ENCODE peak calls at places on chromosomes 5 and 9, in five cellular contexts. One of them, this sample, is unnamed. For H3K4me1, the result is how much of the 10 kb centered on the place peaks cover.

GRCh38 chr5:143506881-143507552 is 103.5 kb upstream of the NR3C1 start:
- ATAC-seq in upper lobe of left lung: peak
- ATAC-seq in HepG2: peak
- ATAC-seq in GM12878: no peak
- ATAC-seq in K562: no peak
- ATAC-seq in this sample: peak

GRCh38 chr5:171857537-171857936 is 71.9 kb downstream of the SMIM23 start:
- ATAC-seq in upper lobe of left lung: no peak
- ATAC-seq in K562: no peak
- ATAC-seq in HepG2: no peak
- ATAC-seq in GM12878: no peak
- ATAC-seq in this sample: no peak

GRCh38 chr5:54520438-54520846 is 2.9 kb downstream of the SNX18 start:
- ATAC-seq in GM12878: no peak
- ATAC-seq in HepG2: peak
- ATAC-seq in K562: no peak
- ATAC-seq in upper lobe of left lung: no peak
- ATAC-seq in this sample: no peak

GRCh38 chr5:6225121-6225607 is 153.2 kb downstream of the MED10 start:
- ATAC-seq in upper lobe of left lung: no peak
- ATAC-seq in K562: no peak
- ATAC-seq in HepG2: no peak
- ATAC-seq in GM12878: no peak
- ATAC-seq in this sample: no peak

GRCh38 chr5:167798427-167798826 is 493.0 kb upstream of the WWC1 start:
- ATAC-seq in K562: no peak
- ATAC-seq in GM12878: no peak
- ATAC-seq in HepG2: no peak
- ATAC-seq in upper lobe of left lung: peak
- ATAC-seq in this sample: no peak

GRCh38 chr5:135134686-135135381 is 100.8 kb upstream of the PITX1 start:
- ATAC-seq in HepG2: no peak
- ATAC-seq in K562: no peak
- ATAC-seq in GM12878: no peak
- ATAC-seq in upper lobe of left lung: peak
- ATAC-seq in this sample: no peak

GRCh38 chr5:112411903-112412302 is 7.2 kb downstream of the EPB41L4A start:
- ATAC-seq in K562: no peak
- ATAC-seq in GM12878: no peak
- ATAC-seq in upper lobe of left lung: no peak
- ATAC-seq in HepG2: no peak
- ATAC-seq in this sample: no peak

GRCh38 chr5:79924936-79925893 is 65.8 kb downstream of the MTX3 start:
- ATAC-seq in K562: no peak
- ATAC-seq in upper lobe of left lung: no peak
- ATAC-seq in HepG2: peak
- ATAC-seq in GM12878: peak
- ATAC-seq in this sample: no peak

GRCh38 chr5:79990205-79990597 is 861 bp downstream of the MTX3 start:
- ATAC-seq in GM12878: peak
- ATAC-seq in K562: no peak
- ATAC-seq in HepG2: no peak
- ATAC-seq in upper lobe of left lung: no peak
- ATAC-seq in this sample: no peak

GRCh38 chr5:111562566-111562965 is 50.2 kb upstream of the STARD4 start:
- ATAC-seq in GM12878: no peak
- ATAC-seq in upper lobe of left lung: no peak
- ATAC-seq in K562: no peak
- ATAC-seq in HepG2: no peak
- ATAC-seq in this sample: no peak

GRCh38 chr5:7781899-7782298 is 69.0 kb downstream of the CFAP90 start:
- ATAC-seq in HepG2: no peak
- ATAC-seq in GM12878: no peak
- ATAC-seq in upper lobe of left lung: no peak
- ATAC-seq in K562: no peak
- ATAC-seq in this sample: no peak

GRCh38 chr9:133995012-133995896 is 3.1 kb upstream of the VAV2 start:
- ATAC-seq in upper lobe of left lung: no peak
- ATAC-seq in HepG2: no peak
- ATAC-seq in GM12878: no peak
- ATAC-seq in K562: no peak
- ATAC-seq in this sample: no peak

GRCh38 chr9:37747271-37747753 is 6.3 kb upstream of the TRMT10B start:
- ATAC-seq in GM12878: peak
- ATAC-seq in K562: peak
- ATAC-seq in HepG2: peak
- ATAC-seq in upper lobe of left lung: peak
- ATAC-seq in this sample: peak

GRCh38 chr9:89850633-89851325 is 246.0 kb downstream of the GADD45G start:
- ATAC-seq in upper lobe of left lung: no peak
- ATAC-seq in GM12878: no peak
- ATAC-seq in HepG2: no peak
- ATAC-seq in K562: no peak
- ATAC-seq in this sample: peak

GRCh38 chr9:73116030-73116429 is 35.6 kb upstream of the ANXA1 start:
- ATAC-seq in HepG2: no peak
- ATAC-seq in K562: peak
- ATAC-seq in upper lobe of left lung: no peak
- ATAC-seq in GM12878: peak
- ATAC-seq in this sample: no peak

GRCh38 chr5:176679365-176680225 is 32.3 kb downstream of the TSPAN17 start:
- ATAC-seq in K562: no peak
- ATAC-seq in HepG2: no peak
- ATAC-seq in upper lobe of left lung: no peak
- ATAC-seq in GM12878: no peak
- ATAC-seq in this sample: no peak

GRCh38 chr5:111143910-111144309 is 51.8 kb downstream of the WDR36 start:
- ATAC-seq in HepG2: no peak
- ATAC-seq in GM12878: peak
- ATAC-seq in upper lobe of left lung: no peak
- ATAC-seq in K562: no peak
- ATAC-seq in this sample: no peak

GRCh38 chr9:133134419-133135190 is 13.6 kb upstream of the RALGDS start:
- ATAC-seq in GM12878: no peak
- ATAC-seq in upper lobe of left lung: no peak
- ATAC-seq in K562: no peak
- ATAC-seq in HepG2: no peak
- ATAC-seq in this sample: no peak

GRCh38 chr9:93587284-93587650 is 10.9 kb downstream of the PHF2 start:
- ATAC-seq in GM12878: no peak
- ATAC-seq in HepG2: no peak
- ATAC-seq in K562: no peak
- ATAC-seq in upper lobe of left lung: no peak
- ATAC-seq in this sample: no peak

GRCh38 chr5:77882670-77883257 is 106.6 kb upstream of the TBCA start:
- ATAC-seq in upper lobe of left lung: no peak
- ATAC-seq in GM12878: no peak
- ATAC-seq in HepG2: no peak
- ATAC-seq in K562: no peak
- ATAC-seq in this sample: no peak

GRCh38 chr5:155969510-155969909 is 357.5 kb upstream of the SGCD start:
- ATAC-seq in HepG2: no peak
- ATAC-seq in upper lobe of left lung: no peak
- ATAC-seq in GM12878: no peak
- ATAC-seq in K562: no peak
- ATAC-seq in this sample: no peak

GRCh38 chr5:177588413-177588909 is 3.5 kb upstream of the TMED9 start:
- ATAC-seq in HepG2: peak
- ATAC-seq in upper lobe of left lung: no peak
- ATAC-seq in K562: peak
- ATAC-seq in GM12878: no peak
- ATAC-seq in this sample: no peak

GRCh38 chr5:22900801-22901310 is 47.7 kb upstream of the CDH12 start:
- ATAC-seq in HepG2: no peak
- ATAC-seq in GM12878: no peak
- ATAC-seq in K562: no peak
- ATAC-seq in upper lobe of left lung: no peak
- ATAC-seq in this sample: no peak

GRCh38 chr5:126438871-126439270 is 15.7 kb downstream of the GRAMD2B start:
- ATAC-seq in K562: no peak
- ATAC-seq in HepG2: no peak
- ATAC-seq in GM12878: no peak
- ATAC-seq in upper lobe of left lung: no peak
- ATAC-seq in this sample: no peak

GRCh38 chr5:119452060-119452372 is 281 bp upstream of the HSD17B4 start:
- ATAC-seq in HepG2: no peak
- ATAC-seq in GM12878: no peak
- ATAC-seq in K562: no peak
- ATAC-seq in upper lobe of left lung: no peak
- ATAC-seq in this sample: no peak

GRCh38 chr9:20398511-20399338 is 223.6 kb downstream of the MLLT3 start:
- ATAC-seq in upper lobe of left lung: no peak
- ATAC-seq in HepG2: no peak
- ATAC-seq in K562: no peak
- ATAC-seq in GM12878: no peak
- ATAC-seq in this sample: no peak

GRCh38 chr5:93532370-93532769 is 48.6 kb downstream of the NR2F1-AS1 start:
- ATAC-seq in upper lobe of left lung: no peak
- ATAC-seq in HepG2: peak
- ATAC-seq in K562: no peak
- ATAC-seq in GM12878: no peak
- ATAC-seq in this sample: peak

GRCh38 chr5:168965638-168966037 is 335.3 kb downstream of the SLIT3 start:
- ATAC-seq in GM12878: no peak
- ATAC-seq in HepG2: no peak
- ATAC-seq in K562: no peak
- ATAC-seq in upper lobe of left lung: no peak
- ATAC-seq in this sample: no peak

DNA sequence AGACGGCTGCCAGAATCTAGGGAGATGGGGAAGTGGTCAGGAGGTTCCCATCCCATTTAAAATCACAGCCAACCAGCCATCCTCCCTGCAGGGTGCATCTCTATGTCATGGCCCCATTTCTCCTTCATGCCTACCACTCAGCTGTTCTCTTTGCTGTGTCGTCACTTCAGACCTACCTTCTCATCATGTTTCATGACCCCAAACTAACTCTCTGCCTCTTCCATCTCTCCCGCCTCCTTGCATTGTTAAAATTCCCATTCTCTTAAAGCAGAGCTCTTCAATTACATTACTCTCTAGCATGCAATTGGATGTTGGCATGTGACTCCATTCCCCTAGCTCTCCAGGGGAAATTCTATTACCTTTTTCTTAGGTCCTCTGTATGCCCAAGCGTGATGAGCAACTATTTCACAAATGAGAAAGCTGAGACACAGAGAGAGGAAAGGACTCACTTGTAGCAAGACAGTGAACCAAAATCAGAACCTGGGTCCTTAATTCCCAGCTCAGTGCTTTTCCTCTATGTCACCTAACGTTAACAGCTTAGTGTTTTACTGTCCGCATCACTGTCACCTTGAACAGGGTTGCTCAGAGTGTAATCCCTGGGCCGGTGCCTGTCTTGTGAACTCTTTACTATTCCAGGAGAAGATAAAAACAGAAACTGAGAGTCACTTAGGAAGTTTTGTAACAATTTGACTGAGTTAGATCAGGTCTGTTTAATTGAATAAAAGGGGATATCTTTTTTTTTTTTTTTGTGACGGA is 28.1 kb downstream of the PDE6A start:
- ATAC-seq in HepG2: no peak
- ATAC-seq in GM12878: no peak
- ATAC-seq in upper lobe of left lung: no peak
- ATAC-seq in K562: no peak
- ATAC-seq in this sample: no peak
- TF ChIP-seq EP300 in HepG2: no peak
- TF ChIP-seq EP300 in GM12878: no peak
- TF ChIP-seq EP300 in upper lobe of left lung: no peak
- TF ChIP-seq EP300 in K562: no peak
- TF ChIP-seq EP300 in this sample: no peak

DNA sequence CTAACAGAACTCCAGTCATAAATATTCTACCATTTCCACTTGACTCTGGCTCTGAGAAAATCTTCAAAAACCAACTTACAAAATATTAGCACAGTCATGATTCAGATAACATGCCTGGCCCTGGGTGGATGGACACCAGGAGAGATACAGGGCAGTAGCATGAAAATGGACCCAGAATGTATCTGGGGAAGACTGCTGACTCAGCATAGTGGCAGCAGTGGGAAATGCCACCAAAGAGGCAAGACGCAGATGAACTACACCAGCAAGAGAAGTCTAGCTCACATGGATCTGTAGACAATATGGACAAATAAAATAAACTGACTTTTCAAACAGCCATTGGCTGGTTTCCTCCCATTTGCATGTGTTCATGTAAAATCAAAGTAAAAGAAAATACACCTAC is 359.8 kb downstream of the SEMA5A start:
- ATAC-seq in K562: no peak
- ATAC-seq in HepG2: no peak
- ATAC-seq in upper lobe of left lung: no peak
- ATAC-seq in GM12878: no peak
- ATAC-seq in this sample: no peak
- TF ChIP-seq POLR2AphosphoS5 in K562: no peak
- TF ChIP-seq POLR2AphosphoS5 in HepG2: no peak
- TF ChIP-seq POLR2AphosphoS5 in upper lobe of left lung: no peak
- TF ChIP-seq POLR2AphosphoS5 in GM12878: no peak
- TF ChIP-seq POLR2AphosphoS5 in this sample: no peak

DNA sequence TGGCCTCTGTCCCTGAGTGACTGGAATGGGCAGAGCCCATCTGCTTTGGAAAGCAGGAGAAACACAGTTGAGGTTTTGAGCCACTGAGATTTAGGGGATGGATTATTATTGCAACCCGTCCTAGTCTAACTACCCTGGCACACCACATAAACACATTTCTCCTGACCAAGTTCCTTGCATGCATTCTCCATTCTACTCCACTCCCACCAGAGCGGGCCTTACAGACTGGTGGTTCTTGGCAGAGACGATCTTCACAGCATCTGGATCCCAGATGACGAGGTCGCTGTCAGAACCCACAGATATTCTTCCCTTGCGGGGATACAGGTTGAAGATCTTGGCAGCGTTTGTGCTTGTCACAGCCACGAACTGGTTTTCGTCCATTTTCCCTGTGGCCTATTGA is 111.0 kb downstream of the DPYSL3 start:
- ATAC-seq in HepG2: no peak
- ATAC-seq in GM12878: no peak
- ATAC-seq in K562: no peak
- ATAC-seq in upper lobe of left lung: no peak
- ATAC-seq in this sample: no peak
- H3K4me1 ChIP-seq in HepG2: under half
- H3K4me1 ChIP-seq in GM12878: under half
- H3K4me1 ChIP-seq in K562: under half
- H3K4me1 ChIP-seq in upper lobe of left lung: under half
- H3K4me1 ChIP-seq in this sample: under half

DNA sequence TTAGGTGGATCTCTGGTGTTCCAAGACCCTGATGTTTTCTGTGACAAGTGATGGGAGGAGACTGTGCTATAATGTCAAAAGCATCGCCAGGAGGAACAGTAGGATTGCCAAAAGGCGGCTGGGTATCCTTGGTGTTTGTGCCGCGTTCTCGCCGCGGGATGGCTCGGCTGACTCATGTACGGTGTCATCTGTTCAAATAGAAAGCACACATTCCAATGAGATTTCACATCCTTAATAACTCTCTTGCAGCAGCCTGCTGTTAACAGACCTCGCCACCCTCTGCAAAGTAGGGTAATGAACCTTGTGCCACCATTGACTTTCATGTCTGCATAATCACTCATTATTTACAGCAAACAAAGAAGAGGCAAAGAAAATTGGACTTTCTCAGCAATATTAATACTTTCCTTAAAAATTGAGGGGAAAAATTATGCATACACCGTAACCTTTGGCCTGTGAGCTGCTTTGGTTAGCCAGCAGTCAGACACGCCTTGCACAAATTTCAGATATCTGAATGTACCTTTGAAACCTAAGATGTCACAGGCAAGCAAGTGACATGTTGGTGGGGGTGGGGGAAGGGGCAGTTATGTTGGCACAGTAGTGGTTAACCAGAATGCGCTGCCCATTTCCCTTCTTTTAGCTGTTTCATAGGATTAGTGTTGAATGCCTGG is 289.4 kb downstream of the EFNA5 start:
- ATAC-seq in GM12878: no peak
- ATAC-seq in upper lobe of left lung: no peak
- ATAC-seq in HepG2: peak
- ATAC-seq in K562: no peak
- ATAC-seq in this sample: no peak
- TF ChIP-seq EP300 in GM12878: no peak
- TF ChIP-seq EP300 in upper lobe of left lung: no peak
- TF ChIP-seq EP300 in HepG2: no peak
- TF ChIP-seq EP300 in K562: no peak
- TF ChIP-seq EP300 in this sample: no peak

This sample was measured in gastroesophageal sphincter.